ENCODE peak calls at places on chromosomes 13 and 19, in seven cellular contexts. T is retinal pigment epithelial cell; E is hepatocyte; G is stimulated activated CD8-positive, alpha-beta memory T cell treated with anti-CD3 and anti-CD28 coated beads, Interleukin-7, amount 100 ng/mL, for 4 hours; H is SW480; M is adrenal gland; B is brain microvascular endothelial cell. X is an unnamed sample.

GRCh38 chr19:31378404-31378803 is 29.2 kb upstream of the TSHZ3 start:
- DNase-seq in H (peak; percentile 24), E (peak; percentile 32), G (no peak), M (no peak), T (no peak), B (peak; percentile 84), X (peak; percentile 13)

GRCh38 chr19:12715102-12715501 is 8.6 kb downstream of the TNPO2 start:
- DNase-seq in H (no peak), E (no peak), B (no peak), T (no peak), M (no peak), G (no peak), X (no peak)

GRCh38 chr19:3075605-3076431 is 13.5 kb upstream of the TLE5 start:
- DNase-seq in E (peak; percentile 77), H (no peak), M (peak; percentile 60), B (no peak), T (no peak), G (peak; percentile 61), X (peak; percentile 72)

GRCh38 chr19:13099073-13099999 is 3.3 kb downstream of the LYL1 start:
- DNase-seq in B (no peak), E (peak; percentile 63), T (no peak), M (peak; percentile 64), G (peak; percentile 75), H (peak; percentile 65), X (peak; percentile 76)

GRCh38 chr13:85508683-85509329 is 290.4 kb downstream of the SLITRK6 start:
- DNase-seq in G (no peak), H (no peak), B (peak; percentile 36), M (peak; percentile 1), T (no peak), E (no peak), X (peak; percentile 16)

GRCh38 chr19:55442372-55443044 is 592 bp downstream of the SHISA7 start:
- DNase-seq in G (no peak), B (no peak), E (no peak), T (no peak), M (no peak), H (peak; percentile 75), X (no peak)

GRCh38 chr13:74966814-74967213 is 515.2 kb downstream of the TBC1D4 start:
- DNase-seq in E (peak; percentile 8), T (no peak), H (no peak), M (no peak), B (peak; percentile 50), G (no peak), X (no peak)

GRCh38 chr13:26017932-26018690 is 33.7 kb downstream of the SHISA2 start:
- DNase-seq in H (no peak), E (no peak), M (no peak), T (no peak), G (no peak), B (peak; percentile 24), X (no peak)

GRCh38 chr19:3576696-3577443 is 4.1 kb downstream of the HMG20B start:
- DNase-seq in H (peak; percentile 62), M (peak; percentile 84), E (peak; percentile 88), B (no peak), G (no peak), T (peak; percentile 32), X (peak; percentile 43)

GRCh38 chr13:114185182-114185971 is 6.3 kb downstream of the CFAP97D2 start:
- DNase-seq in B (no peak), E (no peak), G (no peak), M (no peak), T (no peak), H (no peak), X (peak; percentile 42)

GRCh38 chr19:8366121-8366581 is 2.2 kb downstream of the ANGPTL4 start:
- DNase-seq in E (no peak), T (no peak), B (no peak), H (no peak), M (no peak), G (no peak), X (peak; percentile 20)

GRCh38 chr13:29438772-29439171 is 156.7 kb downstream of the SLC7A1 start:
- DNase-seq in T (no peak), B (peak; percentile 46), H (no peak), E (no peak), M (no peak), G (no peak), X (no peak)

GRCh38 chr13:97125051-97125809 is 96.9 kb upstream of the MBNL2 start:
- DNase-seq in B (peak; percentile 77), G (no peak), H (peak; percentile 30), M (peak; percentile 35), E (peak; percentile 88), T (peak; percentile 98), X (peak; percentile 52)

GRCh38 chr13:28636677-28637317 is 22.1 kb upstream of the POMP start:
- DNase-seq in G (peak; percentile 15), T (no peak), H (peak; percentile 77), B (peak; percentile 83), E (peak; percentile 79), M (peak; percentile 62), X (peak; percentile 44)

GRCh38 chr19:44984005-44984404 is 17.3 kb upstream of the RELB start:
- DNase-seq in E (no peak), H (no peak), B (no peak), M (no peak), G (no peak), T (no peak), X (no peak)

GRCh38 chr13:113629814-113630213 is 28.2 kb downstream of the ATP4B start:
- DNase-seq in G (no peak), B (no peak), E (no peak), M (no peak), H (no peak), T (no peak), X (no peak)

GRCh38 chr19:53958168-53958571 is 4.6 kb upstream of the CACNG8 start:
- DNase-seq in T (no peak), B (no peak), G (no peak), E (no peak), M (no peak), H (no peak), X (no peak)

GRCh38 chr13:71772376-71772775 is 94.6 kb downstream of the DACH1 start:
- DNase-seq in E (no peak), M (no peak), B (no peak), T (peak; percentile 89), H (no peak), G (no peak), X (no peak)

GRCh38 chr13:44313674-44314073 is 60.0 kb upstream of the SERP2 start:
- DNase-seq in M (no peak), E (no peak), G (no peak), H (peak; percentile 82), B (peak; percentile 87), T (no peak), X (no peak)

GRCh38 chr13:50484472-50485113 is 358.9 kb downstream of the DLEU7 start:
- DNase-seq in H (no peak), E (peak; percentile 1), G (no peak), M (no peak), T (peak; percentile 36), B (peak; percentile 6), X (no peak)

GRCh38 chr19:48394331-48395169 is 1.1 kb downstream of the GRIN2D start:
- DNase-seq in M (no peak), G (no peak), B (no peak), H (peak; percentile 58), T (no peak), E (no peak), X (no peak)

GRCh38 chr19:1257475-1258160 is 9.2 kb downstream of the MIDN start:
- DNase-seq in H (no peak), G (no peak), T (no peak), B (no peak), M (no peak), E (no peak), X (no peak)

GRCh38 chr19:19405919-19406877 is 723 bp downstream of the GATAD2A start:
- DNase-seq in B (no peak), M (peak; percentile 48), H (peak; percentile 28), E (peak; percentile 75), T (no peak), G (peak; percentile 57), X (peak; percentile 64)

X was measured in body of pancreas.